ENCODE peak calls at places on chromosomes 11 and 22, in ten cellular contexts. E, W, S, H, O, F, R, I, J and X are unnamed samples.

GRCh38 chr22:17726561-17727243 is 47.6 kb downstream of the BID start:
- DNase-seq in S (no peak), F (no peak), R (peak), W (peak), I (no peak), J (no peak), E (no peak), O (peak), H (no peak), X (no peak)

GRCh38 chr11:13238879-13239514 is 38.6 kb upstream of the BMAL1 start:
- DNase-seq in I (peak), R (peak), O (peak), W (peak), H (peak), E (peak), J (peak), S (peak), F (peak), X (peak)

GRCh38 chr11:6576471-6577373 is 26.7 kb downstream of the RRP8 start:
- DNase-seq in H (no peak), O (peak), I (no peak), E (peak), W (peak), J (no peak), F (no peak), R (peak), S (no peak), X (peak)

GRCh38 chr11:76736773-76737495 is 46.2 kb upstream of the TSKU start:
- DNase-seq in R (peak), I (no peak), O (no peak), J (no peak), W (no peak), F (no peak), S (no peak), H (no peak), E (no peak), X (no peak)

GRCh38 chr22:47192651-47193437 is 430.4 kb downstream of the TBC1D22A start:
- DNase-seq in W (no peak), E (peak), F (no peak), R (peak), H (peak), S (peak), O (peak), J (peak), I (peak), X (no peak)

GRCh38 chr11:116733959-116734517 is 38.7 kb downstream of the BUD13 start:
- DNase-seq in J (no peak), O (no peak), E (no peak), F (no peak), W (no peak), R (peak), I (peak), S (no peak), H (peak), X (no peak)

GRCh38 chr11:75263944-75264349 is 23.4 kb downstream of the TPBGL start:
- DNase-seq in F (no peak), I (peak), S (no peak), J (no peak), W (peak), O (no peak), H (peak), R (peak), E (peak), X (peak)

GRCh38 chr22:48161354-48161753 is 1398.9 kb downstream of the TBC1D22A start:
- DNase-seq in H (no peak), E (no peak), R (no peak), S (no peak), I (no peak), F (no peak), W (no peak), J (no peak), O (no peak), X (no peak)

GRCh38 chr22:47575291-47575690 is 812.8 kb downstream of the TBC1D22A start:
- DNase-seq in I (no peak), S (no peak), J (peak), O (peak), E (no peak), H (peak), R (no peak), F (no peak), W (no peak), X (no peak)

GRCh38 chr22:43440103-43440387 is 28.2 kb downstream of the MPPED1 start:
- DNase-seq in E (no peak), I (no peak), F (no peak), O (no peak), J (no peak), W (no peak), H (no peak), R (no peak), S (no peak), X (no peak)
- TF ChIP-seq POLR2A in E (no peak), I (no peak), F (no peak), O (no peak), J (no peak), W (no peak), H (no peak), R (no peak), S (no peak), X (no peak)

GRCh38 chr11:65492637-65493366 is 6.0 kb upstream of the MALAT1 start:
- DNase-seq in J (peak), E (peak), I (peak), F (no peak), W (peak), R (peak), S (no peak), O (peak), H (peak), X (peak)

GRCh38 chr11:65491163-65491465 is 7.7 kb upstream of the MALAT1 start:
- DNase-seq in R (no peak), J (no peak), S (no peak), E (no peak), F (no peak), H (peak), O (no peak), I (peak), W (no peak), X (no peak)

GRCh38 chr11:65492387-65492636 is 6.5 kb upstream of the MALAT1 start:
- DNase-seq in O (no peak), S (no peak), H (no peak), R (peak), J (no peak), E (no peak), F (no peak), I (no peak), W (no peak), X (no peak)

GRCh38 chr11:65493367-65494176 is 5.3 kb upstream of the MALAT1 start:
- DNase-seq in H (peak), W (peak), F (no peak), R (peak), E (peak), J (no peak), I (peak), O (peak), S (peak), X (no peak)

GRCh38 chr11:65491614-65492386 is 7.0 kb upstream of the MALAT1 start:
- DNase-seq in R (peak), J (peak), I (peak), O (peak), F (no peak), W (peak), E (peak), S (peak), H (peak), X (peak)
- TF ChIP-seq POLR2A in R (no peak), J (no peak), I (no peak), O (peak), F (no peak), W (peak), E (no peak), S (no peak), H (no peak), X (no peak)

GRCh38 chr22:24951942-24952836 is at the start of gene KIAA1671:
- DNase-seq in S (peak), F (peak), H (peak), I (peak), J (peak), W (peak), E (peak), R (peak), O (peak), X (peak)
- TF ChIP-seq POLR2A in S (peak), F (no peak), H (no peak), I (peak), J (no peak), W (no peak), E (peak), R (no peak), O (peak), X (no peak)

GRCh38 chr11:60942970-60943565 is 8.9 kb downstream of the SLC15A3 start:
- DNase-seq in J (no peak), I (no peak), E (no peak), F (no peak), R (no peak), H (no peak), S (no peak), W (no peak), O (no peak), X (no peak)

GRCh38 chr11:60946601-60947265 is 5.2 kb downstream of the SLC15A3 start:
- DNase-seq in W (no peak), R (no peak), J (no peak), F (no peak), I (no peak), O (no peak), E (no peak), S (no peak), H (no peak), X (no peak)

GRCh38 chr11:60942207-60942606 is 9.8 kb downstream of the SLC15A3 start:
- DNase-seq in J (no peak), O (no peak), W (no peak), S (no peak), E (no peak), F (no peak), I (no peak), R (no peak), H (no peak), X (no peak)

GRCh38 chr11:60945295-60945667 is 6.7 kb downstream of the SLC15A3 start:
- DNase-seq in S (no peak), J (no peak), H (no peak), E (no peak), O (no peak), R (no peak), I (no peak), F (no peak), W (no peak), X (no peak)

GRCh38 chr11:60944504-60945294 is 7.3 kb downstream of the SLC15A3 start:
- DNase-seq in J (no peak), E (no peak), I (no peak), O (no peak), W (no peak), R (peak), S (no peak), F (no peak), H (no peak), X (no peak)
- TF ChIP-seq POLR2A in J (no peak), E (no peak), I (no peak), O (no peak), W (no peak), R (no peak), S (no peak), F (no peak), H (no peak), X (no peak)

GRCh38 chr11:65652511-65653228 is 10.0 kb downstream of the RELA start:
- DNase-seq in H (peak), F (peak), J (peak), I (peak), S (peak), E (peak), O (peak), W (peak), R (peak), X (peak)
- TF ChIP-seq POLR2A in H (no peak), F (peak), J (no peak), I (peak), S (no peak), E (peak), O (peak), W (peak), R (peak), X (peak)

GRCh38 chr22:31347251-31348008 is 1.3 kb upstream of the PATZ1 start:
- DNase-seq in R (peak), H (peak), F (peak), J (peak), W (peak), S (peak), I (peak), E (peak), O (peak), X (peak)

GRCh38 chr22:31348766-31349165 is 2.6 kb upstream of the PATZ1 start:
- DNase-seq in I (no peak), R (no peak), W (no peak), J (no peak), E (no peak), S (no peak), O (no peak), F (no peak), H (no peak), X (no peak)

GRCh38 chr22:31346255-31346732 is at the start of gene PATZ1:
- DNase-seq in J (peak), O (peak), H (peak), R (peak), E (peak), S (peak), W (peak), F (peak), I (peak), X (peak)

GRCh38 chr22:31345331-31346254 is 553 bp downstream of the PATZ1 start:
- DNase-seq in I (peak), H (peak), J (peak), F (peak), O (peak), W (peak), R (peak), E (peak), S (peak), X (peak)

GRCh38 chr22:31346733-31347250 is 646 bp upstream of the PATZ1 start:
- DNase-seq in E (peak), O (peak), F (peak), H (peak), R (peak), J (peak), W (peak), I (peak), S (no peak), X (peak)
- TF ChIP-seq POLR2A in E (no peak), O (no peak), F (peak), H (no peak), R (peak), J (no peak), W (no peak), I (no peak), S (no peak), X (no peak)

GRCh38 chr11:68298659-68299516 is 13.5 kb upstream of the LRP5 start:
- DNase-seq in O (no peak), S (no peak), E (no peak), J (no peak), R (no peak), I (peak), F (no peak), W (no peak), H (no peak), X (no peak)

GRCh38 chr11:68297052-68297378 is 15.4 kb upstream of the LRP5 start:
- DNase-seq in W (no peak), E (no peak), O (no peak), F (no peak), H (no peak), I (no peak), S (no peak), J (no peak), R (no peak), X (no peak)

GRCh38 chr11:68297494-68297811 is 14.9 kb upstream of the LRP5 start:
- DNase-seq in E (no peak), R (no peak), S (no peak), J (no peak), I (no peak), F (no peak), H (no peak), O (no peak), W (no peak), X (no peak)

GRCh38 chr11:68296344-68297051 is 15.9 kb upstream of the LRP5 start:
- DNase-seq in H (no peak), E (no peak), O (no peak), R (no peak), S (no peak), J (no peak), I (peak), W (no peak), F (no peak), X (no peak)

DNA sequence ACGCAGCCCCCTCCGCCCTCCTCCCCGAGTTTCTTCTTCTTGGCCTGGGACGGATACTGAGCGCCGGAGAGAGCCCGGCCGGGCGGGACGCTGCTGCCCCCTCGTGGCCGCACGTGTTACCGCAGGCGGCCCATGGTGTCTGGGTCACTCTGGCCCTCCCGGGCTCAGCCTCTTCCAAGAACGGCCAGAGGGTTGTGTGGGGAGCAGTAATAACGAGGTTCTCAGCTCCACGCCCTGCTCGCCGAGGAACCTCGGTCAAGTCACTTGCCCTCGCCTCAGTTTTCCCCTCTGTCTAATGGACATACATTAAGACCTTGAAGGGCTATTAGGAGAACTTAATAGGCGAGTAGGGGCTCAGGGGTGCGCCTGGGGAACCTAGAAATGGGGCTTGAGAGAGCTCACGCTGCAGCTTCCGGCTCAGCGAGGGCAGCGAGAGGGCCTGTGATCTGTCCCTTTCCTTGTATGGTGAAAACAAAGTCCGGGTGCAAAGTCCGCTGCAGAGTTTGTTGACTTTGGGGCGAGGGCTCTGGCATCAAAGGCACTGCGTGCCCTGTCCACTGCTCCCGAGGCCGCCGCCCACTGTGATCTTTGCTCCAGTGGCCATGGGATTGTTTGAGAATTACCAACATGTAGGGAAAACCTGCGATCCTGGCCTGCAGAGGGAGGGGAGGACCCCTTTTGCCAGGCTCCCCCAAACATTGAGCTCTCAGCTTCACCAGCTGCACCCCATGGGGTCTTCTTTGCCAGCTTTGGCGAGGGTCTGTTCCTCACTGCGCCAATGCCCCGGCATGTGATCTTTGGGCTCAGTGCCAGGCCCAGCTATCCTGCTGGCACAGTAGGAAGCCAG is 14.4 kb upstream of the LRP5 start:
- DNase-seq in E (peak), F (peak), J (peak), W (peak), H (peak), R (peak), I (peak), S (peak), O (peak), X (peak)
- TF ChIP-seq POLR2A in E (no peak), F (no peak), J (no peak), W (no peak), H (no peak), R (no peak), I (no peak), S (no peak), O (no peak), X (no peak)

DNA sequence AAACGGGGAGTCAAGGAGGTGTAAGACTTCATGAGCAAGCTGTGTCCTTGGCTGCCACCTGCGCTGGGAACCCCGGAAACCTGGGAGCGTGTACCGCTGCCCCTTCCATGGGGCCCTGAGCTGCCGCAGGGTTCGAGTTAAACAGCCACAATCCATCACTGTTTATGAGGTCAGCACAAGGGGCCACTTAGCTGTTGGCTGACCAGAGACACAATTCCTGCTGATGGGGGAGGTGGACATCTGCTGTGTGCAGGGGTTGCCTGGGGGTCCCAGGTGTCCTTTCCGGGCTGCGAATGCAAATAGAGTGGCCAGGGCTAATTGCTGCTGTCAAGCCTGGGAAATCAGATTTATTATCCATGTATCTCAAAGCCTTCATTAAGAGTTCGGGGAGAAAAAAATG is 549.3 kb downstream of the BRD1 start:
- DNase-seq in J (no peak), H (no peak), E (no peak), F (no peak), R (no peak), I (no peak), S (no peak), W (no peak), O (no peak), X (no peak)
- TF ChIP-seq POLR2A in J (no peak), H (no peak), E (no peak), F (no peak), R (no peak), I (no peak), S (no peak), W (no peak), O (no peak), X (no peak)

GRCh38 chr11:22192642-22193347 is at the start of gene ANO5:
- DNase-seq in H (peak), J (peak), O (peak), W (no peak), S (no peak), I (peak), R (no peak), F (peak), E (peak), X (peak)
- TF ChIP-seq POLR2A in H (no peak), J (no peak), O (peak), W (no peak), S (no peak), I (no peak), R (no peak), F (peak), E (no peak), X (no peak)

GRCh38 chr11:77820565-77821348 is at the start of the genes AAMDC and RSF1:
- DNase-seq in S (peak), I (peak), F (peak), R (peak), H (peak), O (peak), E (peak), J (peak), W (peak), X (peak)
- TF ChIP-seq POLR2A in S (peak), I (peak), F (no peak), R (peak), H (no peak), O (peak), E (peak), J (peak), W (peak), X (peak)